ENCODE peak calls at places on chromosomes 16 and 17, in eight cellular contexts. Y is A549, D is K562, I is HepG2, A is HCT116, Z is GM12878, N is endothelial cell of umbilical vein, C is H1. G is an unnamed sample.

GRCh38 chr16:16080465-16081065 is 131.1 kb downstream of the ABCC1 start:
- DNase-seq in D (no peak), N (no peak), A (no peak), Y (no peak), I (no peak), C (no peak), Z (no peak), G (no peak)

GRCh38 chr16:69301861-69302260 is 9.3 kb upstream of the VPS4A start:
- DNase-seq in Y (no peak), I (no peak), N (peak), A (no peak), D (no peak), C (no peak), Z (no peak), G (no peak)

GRCh38 chr16:85438981-85439639 is 174.0 kb upstream of the GSE1 start:
- DNase-seq in D (no peak), C (no peak), Y (no peak), N (no peak), I (no peak), Z (no peak), A (no peak), G (no peak)

GRCh38 chr17:7834554-7834890 is 505 bp downstream of the KDM6B start:
- DNase-seq in D (peak), I (peak), Y (peak), A (no peak), Z (no peak), C (no peak), N (no peak), G (no peak)

GRCh38 chr16:26453215-26453614 is 613.5 kb upstream of the C16orf82 start:
- DNase-seq in N (no peak), I (no peak), Z (no peak), D (no peak), A (no peak), Y (no peak), C (no peak), G (peak)

GRCh38 chr17:4678448-4679026 is 25.4 kb downstream of the PELP1 start:
- DNase-seq in D (no peak), Z (no peak), Y (peak), I (peak), N (peak), C (no peak), A (peak), G (peak)

GRCh38 chr17:13885953-13886889 is 183.1 kb upstream of the COX10 start:
- DNase-seq in Y (no peak), C (no peak), A (no peak), I (no peak), D (no peak), Z (no peak), N (no peak), G (no peak)

GRCh38 chr17:9905902-9906301 is 831 bp upstream of the RCVRN start:
- DNase-seq in I (peak), Y (peak), D (peak), N (no peak), A (peak), C (peak), Z (no peak), G (peak)

GRCh38 chr17:33522623-33523022 is 229.5 kb upstream of the ASIC2 start:
- DNase-seq in Y (no peak), D (peak), Z (no peak), I (no peak), C (peak), N (no peak), A (no peak), G (no peak)

GRCh38 chr17:57097832-57098421 is 12.9 kb downstream of the AKAP1 start:
- DNase-seq in C (no peak), Z (no peak), A (no peak), N (peak), I (no peak), D (no peak), Y (no peak), G (no peak)

GRCh38 chr16:63201851-63202250 is 1165.6 kb upstream of the CDH8 start:
- DNase-seq in N (no peak), Z (no peak), C (no peak), A (no peak), I (no peak), Y (no peak), D (no peak), G (no peak)

GRCh38 chr16:69563605-69564580 is 1.9 kb upstream of the NFAT5 start:
- DNase-seq in D (no peak), I (peak), A (no peak), Y (no peak), Z (peak), N (peak), C (peak), G (peak)

GRCh38 chr17:82229686-82230626 is 1.1 kb downstream of the SLC16A3 start:
- DNase-seq in Z (no peak), I (peak), C (no peak), A (no peak), N (peak), D (no peak), Y (no peak), G (peak)

GRCh38 chr17:48179071-48179945 is 71.7 kb downstream of the SNX11 start:
- DNase-seq in N (no peak), Y (no peak), D (no peak), Z (no peak), I (no peak), A (no peak), C (no peak), G (no peak)

GRCh38 chr17:48178327-48178726 is 70.8 kb downstream of the SNX11 start:
- DNase-seq in I (no peak), C (no peak), D (no peak), Z (no peak), N (no peak), A (no peak), Y (no peak), G (no peak)

GRCh38 chr17:48184721-48185120 is 77.2 kb downstream of the SNX11 start:
- DNase-seq in Z (no peak), A (no peak), Y (no peak), N (no peak), I (no peak), D (no peak), C (no peak), G (no peak)

GRCh38 chr17:48180842-48181241 is 73.3 kb downstream of the SNX11 start:
- DNase-seq in D (no peak), I (no peak), Z (no peak), C (no peak), N (no peak), Y (no peak), A (no peak), G (no peak)

DNA sequence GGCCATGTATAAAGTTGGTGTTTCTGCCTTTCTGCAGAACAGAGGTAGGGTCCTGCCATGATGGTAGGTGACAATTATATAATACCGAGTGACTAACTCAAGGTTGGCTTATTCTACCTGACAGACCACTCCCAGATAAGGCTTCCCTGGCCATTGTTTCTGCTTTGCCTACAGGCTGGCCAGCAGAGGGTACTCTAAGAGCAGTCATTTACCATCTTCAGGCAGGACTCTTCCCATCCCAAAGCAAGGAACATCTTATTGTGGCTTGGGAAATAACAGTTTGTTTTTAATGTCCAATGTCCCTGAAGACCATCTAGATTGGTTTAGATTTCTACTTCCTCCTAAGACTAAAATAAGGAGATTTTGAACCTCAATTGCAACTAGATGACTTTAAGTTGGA is 74.1 kb downstream of the SNX11 start:
- DNase-seq in N (peak), Y (peak), A (peak), C (no peak), Z (no peak), I (no peak), D (no peak), G (peak)
- TF ChIP-seq MAX in N (no peak), Y (no peak), A (no peak), C (no peak), Z (no peak), I (no peak), D (no peak), G (no peak)

GRCh38 chr16:50266337-50267091 is at the start of gene ADCY7:
- DNase-seq in A (peak), C (no peak), Z (no peak), I (no peak), Y (no peak), D (peak), N (peak), G (peak)
- TF ChIP-seq POLR2A in A (no peak), C (no peak), Z (peak), I (no peak), Y (no peak), D (peak), N (no peak), G (peak)

GRCh38 chr17:40622509-40622928 is 25.1 kb downstream of the SMARCE1 start:
- DNase-seq in I (no peak), Z (no peak), Y (no peak), A (no peak), D (no peak), N (no peak), C (no peak), G (peak)

GRCh38 chr17:40621558-40621957 is 26.1 kb downstream of the SMARCE1 start:
- DNase-seq in Z (no peak), D (no peak), C (no peak), Y (no peak), N (no peak), A (no peak), I (no peak), G (no peak)

GRCh38 chr17:40623419-40624217 is 24.0 kb downstream of the SMARCE1 start:
- DNase-seq in C (no peak), D (no peak), I (no peak), Z (no peak), A (no peak), N (no peak), Y (no peak), G (no peak)

GRCh38 chr17:40621019-40621418 is 26.6 kb downstream of the SMARCE1 start:
- DNase-seq in I (no peak), C (no peak), D (no peak), Z (no peak), A (no peak), N (no peak), Y (no peak), G (no peak)

DNA sequence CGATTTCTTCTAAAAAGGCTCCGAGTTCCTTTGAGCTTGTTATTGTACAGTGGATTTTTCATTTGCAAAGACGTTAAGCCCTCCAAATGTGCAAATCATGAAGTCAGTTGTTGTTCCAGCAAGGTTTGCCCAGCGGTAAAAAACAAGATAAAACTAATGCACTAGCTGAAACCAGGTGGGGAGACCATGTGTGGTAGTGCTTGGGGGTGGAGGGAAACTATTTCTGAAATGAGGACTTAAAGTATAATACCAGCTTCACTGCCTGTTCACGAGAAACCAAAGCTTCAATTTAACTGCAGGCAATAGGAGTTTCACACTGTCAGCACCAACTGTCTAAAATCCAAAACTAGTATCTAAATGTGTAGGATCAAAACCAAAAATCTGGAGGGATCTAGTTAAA is 22.3 kb downstream of the SMARCE1 start:
- DNase-seq in Z (no peak), A (no peak), N (no peak), D (no peak), C (no peak), I (no peak), Y (no peak), G (no peak)
- TF ChIP-seq MAX in Z (no peak), A (no peak), N (no peak), D (no peak), C (no peak), I (no peak), Y (no peak), G (no peak)

GRCh38 chr17:76501018-76501826 is at the start of gene RHBDF2:
- DNase-seq in C (peak), Y (peak), A (peak), N (peak), D (peak), Z (peak), I (peak), G (peak)
- TF ChIP-seq POLR2A in C (peak), Y (peak), A (peak), N (peak), D (peak), Z (peak), I (peak), G (peak)

DNA sequence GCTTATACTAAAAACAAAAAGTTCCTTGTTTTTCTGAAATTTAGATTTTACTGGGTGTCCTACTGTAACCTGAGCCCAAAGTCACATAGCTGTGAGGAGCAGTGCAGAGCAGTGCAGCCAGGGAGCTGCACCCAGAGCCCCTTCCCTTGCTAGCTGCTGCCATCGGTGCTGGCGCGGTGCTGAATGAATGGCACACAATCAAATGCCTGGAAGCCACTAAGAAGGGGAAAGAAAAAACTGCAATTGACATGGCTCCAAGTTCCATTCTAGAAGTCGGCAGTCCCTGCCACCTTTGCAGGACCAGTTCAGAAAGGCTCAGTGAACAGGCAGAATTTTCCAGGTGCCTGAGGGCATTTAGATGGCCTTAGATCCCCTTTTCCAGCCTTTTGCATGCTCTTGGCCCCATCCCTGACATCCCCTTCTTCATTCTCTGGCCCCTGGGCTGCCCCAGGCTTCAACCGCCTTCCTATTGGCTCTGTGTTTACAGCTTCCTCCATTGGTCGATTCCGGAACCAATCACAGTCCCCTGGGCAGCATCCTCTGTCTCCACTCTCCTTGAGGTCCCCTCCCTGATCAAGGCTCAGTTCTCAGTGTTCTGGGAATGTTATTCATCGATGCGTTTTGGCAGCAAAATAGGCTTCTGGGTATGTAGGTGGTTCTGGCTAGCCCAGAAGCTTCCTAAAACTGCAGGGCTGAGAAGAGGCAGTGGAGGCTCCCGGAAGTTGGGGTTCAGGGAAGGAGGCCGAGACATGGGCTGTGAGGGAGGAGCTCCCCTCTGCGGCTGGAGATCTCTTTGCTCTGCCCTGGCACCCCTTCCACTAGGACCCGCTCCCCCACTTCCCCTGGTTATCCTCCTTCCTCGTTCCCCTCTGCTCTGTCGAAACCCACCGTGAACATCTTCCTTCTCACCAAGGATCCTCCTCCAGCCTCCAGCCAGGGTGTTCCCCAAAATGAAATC is 37.9 kb downstream of the ATP2C2 start:
- DNase-seq in Z (no peak), I (no peak), D (peak), A (no peak), Y (no peak), C (no peak), N (no peak), G (no peak)
- TF ChIP-seq MAX in Z (no peak), I (no peak), D (no peak), A (no peak), Y (no peak), C (no peak), N (no peak), G (no peak)

GRCh38 chr17:75817571-75817970 is 26.6 kb downstream of the UNC13D start:
- DNase-seq in D (no peak), C (no peak), Y (no peak), I (no peak), Z (no peak), A (no peak), N (no peak), G (no peak)
- TF ChIP-seq POLR2A in D (no peak), C (no peak), Y (no peak), I (no peak), Z (no peak), A (no peak), N (no peak), G (no peak)

DNA sequence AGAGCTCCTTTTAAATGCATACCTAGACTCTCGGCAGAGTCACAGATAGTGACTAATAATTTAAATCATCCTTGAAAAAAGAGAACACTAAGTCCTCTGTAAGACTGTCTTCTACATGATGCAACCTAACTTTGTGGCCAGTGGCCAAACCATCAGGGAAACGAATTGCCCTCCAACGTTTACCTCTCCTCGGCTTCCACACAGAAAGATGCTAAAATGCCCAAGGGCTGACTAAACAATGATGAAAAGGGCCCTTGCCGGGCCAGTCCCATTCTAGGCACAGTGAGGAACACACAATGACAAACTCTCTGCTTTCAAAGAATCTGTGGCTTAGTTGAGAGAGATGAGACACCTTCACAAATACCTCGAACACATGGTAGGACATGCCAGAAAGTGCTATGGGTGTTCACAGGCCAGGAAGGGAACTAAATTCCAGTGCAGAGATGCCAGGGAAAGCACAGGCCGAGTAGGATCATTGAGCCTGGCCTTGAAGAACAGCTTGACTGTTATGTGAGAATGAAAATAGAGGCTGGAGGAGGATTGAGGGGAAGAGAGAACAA is 35.3 kb upstream of the PITPNM3 start:
- DNase-seq in Y (peak), Z (no peak), C (no peak), N (no peak), D (no peak), I (peak), A (no peak), G (no peak)
- TF ChIP-seq MAX in Y (peak), Z (no peak), C (no peak), N (no peak), D (no peak), I (no peak), A (no peak), G (no peak)

GRCh38 chr17:16987830-16988601 is 16.1 kb upstream of the TNFRSF13B start:
- DNase-seq in N (no peak), C (no peak), Y (peak), D (peak), I (no peak), Z (peak), A (no peak), G (peak)
- TF ChIP-seq POLR2A in N (no peak), C (no peak), Y (no peak), D (no peak), I (no peak), Z (peak), A (no peak), G (no peak)

G was measured in NB4.